ENCODE peak calls at places on chromosomes 5 and 9, in four cellular contexts. U, R, V and N are unnamed samples.

GRCh38 chr9:126049088-126049487 is 277.5 kb upstream of the MVB12B start:
- DNase-seq in R (no peak), U (no peak), V (peak), N (no peak)

GRCh38 chr9:108708448-108708847 is 147.3 kb downstream of the ACTL7B start:
- DNase-seq in U (no peak), V (no peak), R (no peak), N (no peak)

GRCh38 chr5:59522201-59522831 is 371.2 kb downstream of the PDE4D start:
- DNase-seq in R (no peak), U (no peak), V (no peak), N (no peak)

GRCh38 chr9:70479880-70480291 is 65.4 kb upstream of the KLF9 start:
- DNase-seq in R (peak), V (peak), U (no peak), N (no peak)

GRCh38 chr9:8514760-8515159 is 715.2 kb upstream of the DMAC1 start:
- DNase-seq in R (no peak), U (no peak), V (peak), N (no peak)

GRCh38 chr9:4333787-4334186 is 33.9 kb upstream of the GLIS3 start:
- DNase-seq in V (peak), U (no peak), R (no peak), N (no peak)

GRCh38 chr9:107949058-107949457 is 459.5 kb upstream of the KLF4 start:
- DNase-seq in V (no peak), U (no peak), R (peak), N (no peak)

GRCh38 chr9:88783613-88784230 is 207.5 kb upstream of the S1PR3 start:
- DNase-seq in R (no peak), V (no peak), U (no peak), N (no peak)

GRCh38 chr5:53298841-53299240 is 181.6 kb upstream of the FST start:
- DNase-seq in R (no peak), U (no peak), V (no peak), N (no peak)

GRCh38 chr5:125412051-125412560 is 665.7 kb upstream of the ZNF608 start:
- DNase-seq in R (no peak), V (peak), U (no peak), N (no peak)

GRCh38 chr5:14900661-14901461 is 29.3 kb upstream of the ANKH start:
- DNase-seq in V (peak), U (peak), R (peak), N (no peak)

GRCh38 chr5:172224996-172225395 is 31.0 kb downstream of the EFCAB9 start:
- DNase-seq in V (no peak), U (no peak), R (no peak), N (no peak)

GRCh38 chr5:39758426-39758825 is 333.6 kb upstream of the DAB2 start:
- DNase-seq in R (no peak), U (no peak), V (no peak), N (no peak)

GRCh38 chr9:96331236-96331947 is 29.4 kb upstream of the HSD17B3 start:
- DNase-seq in U (no peak), V (peak), R (no peak), N (no peak)

GRCh38 chr9:7316458-7316795 is 483.2 kb downstream of the DMAC1 start:
- DNase-seq in R (no peak), V (no peak), U (no peak), N (no peak)

GRCh38 chr5:1526681-1527131 is 2.9 kb upstream of the LPCAT1 start:
- DNase-seq in V (no peak), R (no peak), U (no peak), N (no peak)

GRCh38 chr9:81234924-81235610 is 454.3 kb downstream of the TLE1 start:
- DNase-seq in R (no peak), U (no peak), V (no peak), N (no peak)

GRCh38 chr9:12775373-12775962 is 648 bp downstream of the LURAP1L start:
- DNase-seq in U (peak), V (peak), R (no peak), N (no peak)

GRCh38 chr9:129021091-129021490 is 7.0 kb downstream of the SH3GLB2 start:
- DNase-seq in U (no peak), R (no peak), V (no peak), N (no peak)

GRCh38 chr9:106110483-106110882 is 416.1 kb downstream of the TMEM38B start:
- DNase-seq in V (no peak), U (no peak), R (no peak), N (no peak)

GRCh38 chr5:79962580-79963222 is 28.4 kb downstream of the MTX3 start:
- DNase-seq in R (no peak), V (peak), U (no peak), N (no peak)

GRCh38 chr9:96858018-96858573 is 3.8 kb upstream of the ZNF782 start:
- DNase-seq in V (no peak), R (no peak), U (no peak), N (no peak)

DNA sequence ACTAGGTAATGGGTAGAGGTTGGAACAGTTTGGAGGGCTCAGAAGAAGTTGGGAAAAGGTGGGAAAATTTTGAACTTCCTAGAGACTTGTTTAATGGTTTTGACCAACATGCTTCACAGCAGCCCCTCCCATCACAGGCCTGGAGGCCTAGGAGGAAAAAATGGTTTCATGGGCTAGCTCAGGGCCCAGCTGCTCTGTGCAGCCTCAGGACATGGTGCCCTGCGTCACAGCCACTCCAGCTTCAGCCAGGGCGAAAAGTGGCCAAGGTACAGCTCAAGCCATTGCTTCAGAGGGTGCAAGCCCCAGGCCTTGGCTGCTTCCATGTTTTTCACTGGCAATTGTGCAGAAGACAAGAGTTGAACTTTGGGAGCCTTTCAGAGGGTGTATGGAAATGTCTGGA is 453.7 kb downstream of the LRRC70 start:
- DNase-seq in U (no peak), R (no peak), V (peak), N (no peak)
- H3K4me3 ChIP-seq in U (no peak), R (no peak), V (no peak), N (no peak)

GRCh38 chr9:92748233-92748497 is 16.5 kb downstream of the BICD2 start:
- DNase-seq in V (no peak), R (no peak), U (no peak), N (no peak)

GRCh38 chr9:92754091-92754740 is 10.4 kb downstream of the BICD2 start:
- DNase-seq in R (no peak), V (peak), U (no peak), N (no peak)

GRCh38 chr9:92749071-92749933 is 15.3 kb downstream of the BICD2 start:
- DNase-seq in V (no peak), R (no peak), U (no peak), N (no peak)

GRCh38 chr9:92749934-92750315 is 14.7 kb downstream of the BICD2 start:
- DNase-seq in V (peak), U (no peak), R (no peak), N (no peak)

GRCh38 chr9:92752812-92753404 is 11.7 kb downstream of the BICD2 start:
- DNase-seq in U (no peak), R (no peak), V (no peak), N (no peak)
- H3K4me3 ChIP-seq in U (no peak), R (no peak), V (no peak), N (no peak)

DNA sequence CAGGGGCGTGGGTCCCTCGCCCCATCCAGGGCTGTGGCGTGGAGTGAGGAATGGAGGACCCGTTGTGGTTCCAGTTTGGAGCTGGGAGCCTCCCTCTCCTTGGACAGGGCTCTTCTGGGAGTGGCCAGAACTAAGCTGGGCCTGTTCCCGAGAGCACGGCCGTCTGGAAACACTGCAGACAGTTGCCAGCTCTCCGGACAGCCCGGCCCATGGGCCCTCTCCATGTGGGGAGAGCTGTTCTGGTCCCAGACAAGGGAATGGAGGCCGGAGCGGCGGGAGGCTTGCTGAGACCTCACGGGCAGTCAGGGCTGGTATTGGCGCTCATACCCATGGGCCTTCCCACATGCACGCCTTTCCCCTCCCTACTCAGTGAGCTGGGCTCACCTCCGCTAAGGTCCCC is 45.2 kb upstream of the FCN2 start:
- DNase-seq in R (no peak), V (no peak), U (no peak), N (no peak)
- H3K4me3 ChIP-seq in R (no peak), V (no peak), U (no peak), N (no peak)

DNA sequence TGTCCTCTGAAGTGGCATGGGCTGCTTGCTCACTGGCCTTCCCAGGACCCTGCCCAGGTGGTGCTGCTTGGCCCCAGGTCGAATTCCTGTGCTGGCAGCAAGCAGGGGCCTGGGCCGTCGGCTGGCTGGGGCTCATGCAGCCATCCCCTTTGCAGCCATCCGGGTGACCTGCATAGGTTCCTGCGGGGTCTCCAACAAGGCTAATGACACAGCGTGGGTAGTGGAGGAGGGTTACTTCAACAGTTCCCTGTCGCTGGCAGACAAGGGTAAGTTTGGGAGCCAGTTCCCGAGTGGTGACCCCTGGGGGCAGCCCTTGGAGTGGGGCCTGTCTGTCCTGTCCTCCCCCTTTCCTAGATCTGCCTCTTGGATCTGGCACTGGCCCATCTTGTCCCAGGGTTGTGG is 6.1 kb upstream of the EHMT1 start:
- DNase-seq in R (no peak), V (no peak), U (no peak), N (no peak)
- H3K4me3 ChIP-seq in R (no peak), V (no peak), U (no peak), N (no peak)

GRCh38 chr9:35522725-35523124 is 32.8 kb downstream of the RUSC2 start:
- DNase-seq in R (no peak), U (no peak), V (no peak), N (no peak)

GRCh38 chr9:35519697-35520403 is 29.9 kb downstream of the RUSC2 start:
- DNase-seq in R (no peak), V (peak), U (no peak), N (no peak)

GRCh38 chr9:35521708-35522107 is 31.8 kb downstream of the RUSC2 start:
- DNase-seq in R (no peak), V (peak), U (no peak), N (no peak)

GRCh38 chr9:35520404-35520790 is 30.5 kb downstream of the RUSC2 start:
- DNase-seq in R (no peak), V (no peak), U (no peak), N (no peak)

DNA sequence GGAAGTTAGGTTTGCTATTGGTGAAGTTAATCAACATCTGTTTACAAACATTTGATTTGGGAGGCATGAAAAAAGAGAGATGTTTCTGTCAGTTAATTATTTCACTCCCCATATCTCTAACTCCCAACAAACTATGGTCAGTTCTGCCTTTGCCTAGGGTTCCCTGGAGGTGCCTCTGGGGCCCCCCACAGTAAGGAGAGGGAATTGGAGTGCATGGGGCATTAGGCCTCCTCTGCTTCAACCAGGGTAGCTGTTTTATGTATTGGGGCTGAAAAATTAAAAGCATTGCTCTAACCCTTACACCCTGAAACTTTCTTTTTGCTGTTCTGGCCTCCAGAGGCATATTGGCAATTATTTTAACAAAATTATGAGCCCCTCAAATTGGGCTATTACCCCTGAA is 32.3 kb downstream of the RUSC2 start:
- DNase-seq in V (peak), U (no peak), R (no peak), N (no peak)
- H3K4me3 ChIP-seq in V (no peak), U (no peak), R (no peak), N (no peak)

DNA sequence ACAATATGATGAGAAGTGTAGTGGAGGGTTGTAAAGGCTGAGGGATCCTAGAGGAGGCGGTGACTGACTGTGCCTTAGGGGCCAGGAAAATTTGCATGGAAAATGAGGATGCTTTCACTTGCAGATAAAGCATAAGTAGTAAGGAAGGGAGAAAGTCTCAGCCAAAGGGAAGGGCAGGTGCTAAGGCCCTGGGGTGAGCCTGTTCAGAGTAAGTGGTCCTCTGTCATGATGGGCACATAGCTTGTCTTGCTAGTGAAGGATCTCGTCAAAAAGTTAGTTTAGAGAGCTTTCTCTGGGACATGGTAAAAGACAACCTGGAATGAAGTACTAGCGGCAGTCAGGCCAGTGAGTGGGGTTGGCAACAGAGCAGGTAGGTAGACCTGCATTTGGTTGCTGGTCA is 75.4 kb upstream of the CPLX2 start:
- DNase-seq in R (no peak), U (no peak), V (no peak), N (no peak)
- H3K4me3 ChIP-seq in R (no peak), U (no peak), V (no peak), N (no peak)

GRCh38 chr5:135129307-135129706 is 95.3 kb upstream of the PITX1 start:
- DNase-seq in V (no peak), U (no peak), R (no peak), N (no peak)

GRCh38 chr5:135128361-135128760 is 94.3 kb upstream of the PITX1 start:
- DNase-seq in U (no peak), R (no peak), V (no peak), N (no peak)

GRCh38 chr5:135131801-135132675 is 98.0 kb upstream of the PITX1 start:
- DNase-seq in V (peak), R (no peak), U (no peak), N (no peak)

GRCh38 chr5:135133181-135133580 is 99.2 kb upstream of the PITX1 start:
- DNase-seq in R (no peak), U (no peak), V (no peak), N (no peak)

GRCh38 chr5:135130526-135131215 is 96.6 kb upstream of the PITX1 start:
- DNase-seq in R (no peak), V (no peak), U (no peak), N (no peak)
- H3K4me3 ChIP-seq in R (no peak), V (no peak), U (no peak), N (no peak)

GRCh38 chr9:121157939-121158338 is 43.7 kb downstream of the RAB14 start:
- DNase-seq in U (no peak), V (no peak), R (no peak), N (no peak)

GRCh38 chr9:121154782-121155181 is 46.9 kb downstream of the RAB14 start:
- DNase-seq in R (no peak), U (no peak), V (no peak), N (no peak)

GRCh38 chr9:121153642-121154041 is 48.0 kb downstream of the RAB14 start:
- DNase-seq in U (no peak), V (no peak), R (no peak), N (no peak)

GRCh38 chr9:121160025-121160424 is 41.6 kb downstream of the RAB14 start:
- DNase-seq in V (no peak), R (no peak), U (no peak), N (no peak)

DNA sequence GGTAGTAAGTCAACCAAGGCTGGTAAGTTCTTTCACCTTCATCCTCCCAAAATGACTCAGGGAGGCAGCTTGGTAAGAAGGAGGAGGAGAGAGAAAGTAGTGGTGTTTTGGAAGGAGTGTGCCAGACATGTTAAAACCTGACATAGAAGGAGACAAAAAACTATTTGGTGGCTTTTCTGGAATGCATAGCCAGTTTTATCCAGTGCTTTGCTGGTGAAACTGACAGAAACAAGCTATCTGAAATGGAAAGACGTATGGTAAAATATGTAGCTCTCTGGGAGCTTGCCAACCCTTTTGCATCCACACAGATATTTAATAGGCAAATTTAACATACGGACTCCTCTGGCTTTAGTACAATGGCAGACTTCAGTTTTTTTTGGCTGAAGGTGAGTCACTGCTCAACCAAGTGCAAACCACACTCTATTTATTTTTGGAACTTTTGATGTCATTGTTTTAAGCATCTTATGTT is 45.4 kb downstream of the RAB14 start:
- DNase-seq in V (no peak), U (no peak), R (peak), N (no peak)
- H3K4me3 ChIP-seq in V (no peak), U (no peak), R (no peak), N (no peak)